ENCODE peak calls at places on chromosomes 16 and 17, in eight cellular contexts. K is heart right ventricle, Z is esophagus squamous epithelium, Q is cardiac fibroblast, Y is pancreas, I is H1, E is HepG2, F is tibial nerve. T is an unnamed sample.

GRCh38 chr17:72150632-72151460 is 30.0 kb downstream of the SOX9 start:
- DNase-seq in Z (no peak), F (no peak), Y (no peak), E (no peak), Q (no peak), I (peak; percentile 50), K (no peak), T (no peak)

GRCh38 chr17:62919388-62919787 is 46.6 kb upstream of the TANC2 start:
- DNase-seq in I (no peak), K (no peak), Y (peak; percentile 11), E (no peak), F (no peak), Q (peak; percentile 26), Z (no peak), T (no peak)

GRCh38 chr16:24748242-24748641 is 18.8 kb downstream of the TNRC6A start:
- DNase-seq in Y (peak; percentile 40), E (no peak), Z (no peak), I (no peak), Q (peak; percentile 88), F (peak; percentile 53), K (no peak), T (peak; percentile 71)

GRCh38 chr16:54927125-54928015 is 3.3 kb upstream of the IRX5 start:
- DNase-seq in K (no peak), F (no peak), Z (no peak), E (no peak), I (no peak), Y (no peak), Q (no peak), T (no peak)

GRCh38 chr16:588639-588888 is 1.3 kb upstream of the RAB40C start:
- DNase-seq in I (peak; percentile 71), F (no peak), Z (no peak), Y (peak; percentile 63), E (no peak), Q (peak; percentile 72), K (peak; percentile 45), T (no peak)

GRCh38 chr16:2184962-2185361 is 11.4 kb downstream of the CASKIN1 start:
- DNase-seq in I (no peak), E (no peak), Y (no peak), F (no peak), K (no peak), Q (no peak), Z (no peak), T (no peak)

GRCh38 chr17:66177048-66177447 is 14.9 kb downstream of the CEP112 start:
- DNase-seq in E (no peak), Y (no peak), F (no peak), I (no peak), Q (no peak), K (no peak), Z (no peak), T (no peak)

GRCh38 chr16:73735018-73735417 is 561.6 kb upstream of the PSMD7 start:
- DNase-seq in K (no peak), Q (peak; percentile 19), Y (no peak), F (no peak), Z (no peak), E (peak; percentile 8), I (no peak), T (no peak)

GRCh38 chr16:55735120-55735781 is 79.5 kb downstream of the SLC6A2 start:
- DNase-seq in K (no peak), F (no peak), E (no peak), I (no peak), Q (no peak), Y (no peak), Z (no peak), T (no peak)

GRCh38 chr17:47726796-47727703 is 6.0 kb upstream of the TBX21 start:
- DNase-seq in K (no peak), Y (no peak), I (no peak), Z (no peak), E (no peak), F (no peak), Q (no peak), T (no peak)

GRCh38 chr17:1177099-1177996 is 2.4 kb downstream of the ABR start:
- DNase-seq in E (no peak), Q (peak; percentile 70), I (no peak), F (no peak), Y (no peak), Z (no peak), K (no peak), T (no peak)
- H3K4me3 ChIP-seq in E (no peak overlapping the region), Q (no peak overlapping the region), I (no peak overlapping the region), F (no peak overlapping the region), Y (no peak overlapping the region), Z (no peak overlapping the region), K (no peak overlapping the region), T (peak overlapping the region; percentile 8)

GRCh38 chr17:8417806-8418205 is 17.9 kb upstream of the NDEL1 start:
- DNase-seq in Z (no peak), Q (no peak), F (no peak), K (no peak), Y (no peak), E (peak; percentile 63), I (no peak), T (no peak)
- TF ChIP-seq CTCF in Z (no peak), Q (no peak), F (no peak), K (no peak), Y (no peak), E (no peak), I (no peak), T (no peak)

GRCh38 chr17:29178750-29179231 is 1.4 kb downstream of the MYO18A start:
- DNase-seq in Z (no peak), Y (peak; percentile 52), K (no peak), E (peak; percentile 29), Q (no peak), F (no peak), I (peak; percentile 62), T (no peak)
- H3K4me3 ChIP-seq in Z (peak overlapping the region; percentile 4), Y (no peak overlapping the region), K (peak overlapping the region; percentile 71), E (peak overlapping the region; percentile 88), Q (no peak overlapping the region), F (peak overlapping the region; percentile 62), I (peak overlapping the region; percentile 41), T (peak overlapping the region; percentile 65)

GRCh38 chr17:17055286-17056166 is 13.3 kb downstream of the MPRIP start:
- DNase-seq in F (no peak), I (no peak), E (no peak), K (no peak), Z (no peak), Q (no peak), Y (peak; percentile 30), T (no peak)
- TF ChIP-seq CTCF in F (no peak), I (no peak), E (no peak), K (peak; percentile 39), Z (no peak), Q (peak; percentile 10), Y (no peak), T (no peak)

GRCh38 chr17:5115673-5116651 is at the start of gene USP6:
- DNase-seq in Y (no peak), Q (no peak), K (no peak), Z (no peak), I (peak; percentile 57), F (no peak), E (no peak), T (no peak)
- H3K4me3 ChIP-seq in Y (no peak within 1 kb of the TSS), Q (no peak within 1 kb of the TSS), K (peak within 1 kb of the TSS; percentile 16), Z (peak within 1 kb of the TSS; percentile 26), I (no peak within 1 kb of the TSS), F (peak within 1 kb of the TSS; percentile 41), E (no peak within 1 kb of the TSS), T (no peak within 1 kb of the TSS)

GRCh38 chr17:4949321-4950074 is 1.2 kb upstream of the PFN1 start:
- DNase-seq in Q (peak; percentile 71), E (peak; percentile 82), I (peak; percentile 85), K (peak; percentile 75), F (no peak), Y (peak; percentile 77), Z (peak; percentile 46), T (no peak)
- TF ChIP-seq CTCF in Q (no peak), E (no peak), I (no peak), K (no peak), F (no peak), Y (no peak), Z (no peak), T (no peak)

GRCh38 chr17:42670925-42671657 is 5.7 kb downstream of the PLEKHH3 start:
- DNase-seq in K (no peak), Z (no peak), I (peak; percentile 61), E (no peak), F (no peak), Y (peak; percentile 36), Q (no peak), T (no peak)

GRCh38 chr17:42673266-42673884 is 3.4 kb downstream of the PLEKHH3 start:
- DNase-seq in Z (no peak), Q (no peak), K (no peak), F (no peak), E (no peak), I (no peak), Y (peak; percentile 56), T (no peak)

GRCh38 chr17:42672038-42672437 is 4.8 kb downstream of the PLEKHH3 start:
- DNase-seq in K (no peak), Q (no peak), Z (no peak), I (no peak), E (no peak), Y (peak; percentile 39), F (no peak), T (no peak)

GRCh38 chr17:42669705-42670198 is 7.0 kb downstream of the PLEKHH3 start:
- DNase-seq in Q (no peak), E (no peak), K (no peak), F (no peak), I (peak; percentile 67), Z (no peak), Y (peak; percentile 33), T (no peak)

GRCh38 chr17:42670199-42670924 is 6.4 kb downstream of the PLEKHH3 start:
- DNase-seq in Q (no peak), Z (no peak), F (no peak), Y (peak; percentile 41), I (peak; percentile 82), K (no peak), E (no peak), T (no peak)
- H3K4me3 ChIP-seq in Q (no peak overlapping the region), Z (no peak overlapping the region), F (peak overlapping the region; percentile 26), Y (no peak overlapping the region), I (peak overlapping the region; percentile 37), K (no peak overlapping the region), E (no peak overlapping the region), T (no peak overlapping the region)

T was measured in AG04449.